ENCODE peak calls at places on chromosomes 2 and 18, in eight cellular contexts. P, U, A, R, T, G, N and Q are unnamed samples. For H3K4me1, the result is how much of the 10 kb centered on the place peaks cover.

GRCh38 chr2:10366601-10367270 is 64.0 kb downstream of the HPCAL1 start:
- DNase-seq in P (no peak), T (no peak), N (no peak), U (no peak), A (peak), R (no peak), G (no peak), Q (no peak)

GRCh38 chr2:88638743-88639142 is 11.5 kb upstream of the EIF2AK3 start:
- DNase-seq in N (no peak), U (no peak), R (no peak), G (no peak), T (peak), P (no peak), A (no peak), Q (peak)

GRCh38 chr18:6413554-6414117 is 1.1 kb downstream of the L3MBTL4 start:
- DNase-seq in P (peak), A (no peak), N (no peak), T (no peak), R (no peak), G (no peak), U (peak), Q (no peak)

GRCh38 chr18:26757263-26758019 is 108.1 kb downstream of the AQP4 start:
- DNase-seq in P (no peak), R (peak), N (no peak), T (no peak), U (no peak), A (no peak), G (no peak), Q (no peak)

GRCh38 chr2:181004647-181005325 is 24.4 kb downstream of the UBE2E3 start:
- DNase-seq in A (no peak), G (no peak), T (no peak), U (no peak), P (no peak), R (no peak), N (no peak), Q (no peak)

GRCh38 chr2:228417526-228417925 is 236.0 kb upstream of the SPHKAP start:
- DNase-seq in N (no peak), G (no peak), U (no peak), A (no peak), T (peak), R (no peak), P (no peak), Q (peak)

GRCh38 chr18:33326975-33327374 is 113.5 kb downstream of the CCDC178 start:
- DNase-seq in G (no peak), P (no peak), R (no peak), T (no peak), N (no peak), A (no peak), U (no peak), Q (no peak)

GRCh38 chr2:30287857-30288513 is 56.7 kb downstream of the LBH start:
- DNase-seq in R (no peak), A (no peak), T (no peak), N (no peak), G (peak), U (no peak), P (no peak), Q (no peak)

GRCh38 chr2:24886114-24886501 is 33.9 kb downstream of the ADCY3 start:
- DNase-seq in T (no peak), N (no peak), A (no peak), R (no peak), U (no peak), G (no peak), P (no peak), Q (no peak)

GRCh38 chr18:79951545-79952456 is at the start of gene SLC66A2:
- DNase-seq in T (peak), G (peak), P (peak), R (peak), A (no peak), N (peak), U (peak), Q (no peak)

GRCh38 chr2:9775351-9775750 is 67.9 kb upstream of the TAF1B start:
- DNase-seq in A (no peak), R (no peak), N (no peak), T (no peak), U (no peak), G (no peak), P (no peak), Q (no peak)

GRCh38 chr2:20291106-20291564 is 59.5 kb downstream of the PUM2 start:
- DNase-seq in T (peak), P (peak), R (peak), A (no peak), U (peak), G (peak), N (peak), Q (peak)

GRCh38 chr2:238247002-238247822 is 7.4 kb upstream of the HES6 start:
- DNase-seq in R (peak), N (no peak), U (no peak), G (no peak), P (no peak), A (no peak), T (no peak), Q (no peak)

GRCh38 chr2:230137902-230138539 is 69.3 kb upstream of the SLC16A14 start:
- DNase-seq in N (no peak), G (peak), A (no peak), U (no peak), T (peak), P (no peak), R (no peak), Q (peak)

GRCh38 chr2:133787651-133788050 is 219.4 kb upstream of the NCKAP5 start:
- DNase-seq in P (no peak), N (no peak), A (no peak), G (no peak), U (no peak), R (no peak), T (no peak), Q (no peak)

GRCh38 chr2:8677646-8678592 is 3.9 kb upstream of the ID2 start:
- DNase-seq in N (peak), A (no peak), P (peak), T (peak), R (peak), G (peak), U (peak), Q (no peak)

GRCh38 chr2:225998653-225999052 is 599.1 kb downstream of the NYAP2 start:
- DNase-seq in A (no peak), T (no peak), U (no peak), R (no peak), P (no peak), N (peak), G (no peak), Q (no peak)

GRCh38 chr2:55049794-55050132 is 488 bp downstream of the RTN4 start:
- DNase-seq in G (no peak), T (no peak), R (no peak), P (no peak), A (no peak), U (no peak), N (no peak), Q (no peak)

GRCh38 chr2:175877845-175878563 is 124.1 kb downstream of the LNPK start:
- DNase-seq in A (no peak), N (no peak), T (no peak), P (no peak), G (no peak), R (no peak), U (no peak), Q (no peak)

GRCh38 chr2:101018934-101019333 is 16.8 kb downstream of the RPL31 start:
- DNase-seq in R (no peak), N (no peak), G (no peak), A (no peak), T (no peak), P (no peak), U (no peak), Q (no peak)

GRCh38 chr2:116582850-116583249 is 1231.6 kb upstream of the DDX18 start:
- DNase-seq in P (no peak), R (no peak), G (no peak), U (no peak), N (no peak), A (no peak), T (no peak), Q (no peak)
- H3K4me1 ChIP-seq in P (under half), R (under half), G (under half), U (under half), N (under half), A (under half), T (under half), Q (under half)

GRCh38 chr2:67234443-67234842 is 162.7 kb upstream of the ETAA1 start:
- DNase-seq in N (peak), R (no peak), U (no peak), P (peak), G (no peak), T (peak), A (no peak), Q (no peak)

GRCh38 chr2:67240507-67240906 is 156.6 kb upstream of the ETAA1 start:
- DNase-seq in N (no peak), A (no peak), T (peak), R (no peak), P (no peak), G (no peak), U (no peak), Q (peak)

GRCh38 chr2:67241453-67241852 is 155.7 kb upstream of the ETAA1 start:
- DNase-seq in U (no peak), P (no peak), G (no peak), N (no peak), T (no peak), R (no peak), A (no peak), Q (no peak)

GRCh38 chr2:67242456-67242855 is 154.7 kb upstream of the ETAA1 start:
- DNase-seq in G (no peak), N (no peak), P (no peak), A (no peak), T (no peak), U (no peak), R (no peak), Q (no peak)

DNA sequence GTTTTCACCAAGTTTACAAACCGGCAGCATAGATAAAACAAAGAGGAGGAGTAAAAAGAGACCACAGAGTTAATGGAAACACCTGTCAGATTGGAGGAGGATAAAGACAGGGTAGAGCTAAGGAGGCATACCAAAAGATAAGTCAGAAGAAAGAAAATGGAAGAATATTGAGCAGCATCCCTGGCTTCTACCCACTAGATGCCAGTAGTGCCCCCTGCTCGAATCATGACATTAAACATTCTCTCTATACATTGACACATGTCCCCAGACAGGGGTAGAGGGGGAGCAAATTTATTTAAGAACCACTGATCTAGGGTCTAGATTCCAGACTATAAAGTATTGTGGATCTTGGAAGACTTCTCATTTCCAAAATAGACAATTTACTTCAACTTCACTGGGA is 159.8 kb upstream of the ETAA1 start:
- DNase-seq in G (no peak), T (peak), N (peak), A (no peak), P (no peak), U (no peak), R (no peak), Q (no peak)
- TF ChIP-seq CTCF in G (no peak), T (peak), N (peak), A (peak), P (peak), U (no peak), R (no peak), Q (peak)

DNA sequence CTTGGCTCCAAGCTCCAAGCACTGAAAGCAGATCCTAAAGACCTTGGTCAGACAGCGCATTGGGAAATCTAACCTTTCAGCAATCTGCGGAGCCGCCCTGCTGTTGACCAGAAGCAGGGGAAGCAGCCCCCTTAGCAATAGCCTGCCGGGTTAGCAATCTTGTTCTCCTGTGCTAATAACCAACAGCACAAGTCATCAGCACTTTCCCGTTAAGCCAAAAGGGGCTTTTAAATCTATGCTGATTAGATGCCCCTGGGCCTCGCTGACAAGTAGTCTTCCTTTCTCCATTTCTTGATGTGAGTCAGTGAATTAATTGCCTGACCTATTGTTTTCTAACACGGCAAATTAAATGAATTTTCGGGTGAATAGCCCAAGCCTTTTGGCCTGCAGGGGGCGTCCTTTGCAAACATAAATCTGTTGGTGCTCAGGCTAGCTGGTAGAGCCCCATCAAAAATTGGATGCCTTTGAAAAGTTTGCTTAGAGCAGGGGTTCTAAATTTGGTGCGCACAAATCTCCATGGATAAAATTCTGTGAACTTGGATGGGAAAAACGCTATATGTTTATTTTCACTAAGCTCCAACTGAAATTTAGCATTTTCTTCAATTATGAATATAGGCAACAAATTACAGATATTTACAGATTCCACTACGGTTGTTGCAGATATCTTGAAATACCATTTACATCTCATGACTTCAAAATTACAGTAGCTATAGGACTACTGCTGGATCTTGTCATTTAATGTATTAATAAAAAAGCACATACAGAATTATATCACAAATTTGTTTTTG is 24.7 kb downstream of the MAIP1 start:
- DNase-seq in A (peak), R (peak), N (peak), P (peak), U (peak), T (peak), G (peak), Q (peak)
- H3K27ac ChIP-seq in A (no peak), R (no peak), N (no peak), P (no peak), U (no peak), T (no peak), G (no peak), Q (no peak)

GRCh38 chr2:120271952-120272351 is 19.3 kb downstream of the RALB start:
- DNase-seq in N (no peak), T (no peak), G (no peak), A (no peak), U (no peak), R (no peak), P (no peak), Q (no peak)
- H3K4me1 ChIP-seq in N (under half), T (under half), G (under half), A (under half), U (under half), R (under half), P (under half), Q (under half)

DNA sequence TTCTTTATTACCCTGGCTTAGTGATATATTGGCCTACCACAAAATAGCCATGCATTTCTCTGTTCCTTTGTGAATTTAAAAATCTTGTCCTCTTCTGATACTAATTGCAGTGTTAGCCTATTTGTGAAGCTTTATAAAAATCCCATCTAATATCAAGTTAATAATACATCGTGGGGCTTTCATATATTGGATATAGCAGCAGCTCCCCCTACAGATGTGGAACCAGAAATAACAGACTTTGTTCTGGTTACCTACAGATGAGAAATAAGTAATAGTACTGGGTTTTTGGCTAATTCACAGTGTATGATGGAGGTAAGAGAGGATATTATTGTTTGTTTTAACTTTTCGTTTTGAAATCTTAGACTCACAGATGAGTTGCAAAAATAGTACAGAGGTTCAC is 1661.7 kb upstream of the PIK3C3 start:
- DNase-seq in T (peak), G (no peak), R (no peak), P (peak), N (peak), U (no peak), A (no peak), Q (peak)
- TF ChIP-seq CTCF in T (peak), G (peak), R (no peak), P (peak), N (peak), U (no peak), A (peak), Q (peak)

DNA sequence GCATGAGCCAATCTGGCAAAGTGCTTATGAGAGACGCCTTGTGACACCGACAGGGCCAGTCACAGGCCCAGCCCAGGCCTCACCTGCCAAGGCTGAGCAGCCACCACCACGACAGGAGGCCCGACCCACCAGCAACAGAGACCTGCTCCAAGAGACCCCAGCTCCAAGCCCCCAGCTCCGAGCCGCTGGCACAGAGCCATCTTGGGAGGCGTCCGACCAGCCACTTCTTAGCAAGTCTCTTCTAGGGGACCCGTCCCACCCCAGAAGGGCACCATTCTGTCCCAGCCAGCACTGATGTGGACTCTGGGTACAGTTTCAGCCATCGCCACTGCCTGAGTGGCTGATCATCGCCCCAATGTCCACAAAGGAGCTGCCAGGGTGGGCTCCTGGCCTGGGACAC is 290.7 kb upstream of the SALL3 start:
- DNase-seq in P (no peak), G (no peak), R (no peak), U (no peak), N (no peak), A (no peak), T (no peak), Q (no peak)
- H3K27ac ChIP-seq in P (no peak), G (no peak), R (no peak), U (no peak), N (no peak), A (no peak), T (no peak), Q (no peak)

GRCh38 chr2:2619995-2620394 is 288.9 kb upstream of the MYT1L start:
- DNase-seq in G (no peak), A (no peak), N (no peak), U (no peak), R (no peak), P (no peak), T (no peak), Q (no peak)

GRCh38 chr2:2621855-2622254 is 290.8 kb upstream of the MYT1L start:
- DNase-seq in P (no peak), N (no peak), U (no peak), R (no peak), A (no peak), T (no peak), G (no peak), Q (no peak)

GRCh38 chr2:2623939-2624338 is 292.9 kb upstream of the MYT1L start:
- DNase-seq in P (no peak), G (no peak), U (no peak), T (no peak), R (no peak), A (no peak), N (no peak), Q (no peak)

DNA sequence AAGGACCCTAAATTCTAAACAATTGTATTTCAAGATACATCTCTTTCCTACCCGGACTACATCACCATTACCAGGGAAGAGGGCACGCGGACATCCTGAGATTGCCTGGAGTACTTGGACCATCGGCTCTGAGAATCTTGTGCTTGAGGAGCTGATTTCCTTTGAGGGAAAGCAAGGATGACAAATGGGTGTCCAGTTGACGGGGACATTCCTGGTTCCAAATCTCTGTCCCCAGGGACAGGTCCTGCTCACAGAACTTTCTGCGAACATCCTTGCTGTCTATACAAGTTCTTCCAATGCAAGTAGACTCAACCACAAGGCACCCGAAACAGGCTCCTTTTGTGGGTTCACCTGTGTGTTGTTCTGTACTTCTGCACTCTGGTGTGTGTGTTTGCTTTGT is 289.5 kb upstream of the MYT1L start:
- DNase-seq in R (no peak), P (no peak), T (no peak), U (no peak), N (no peak), G (no peak), A (no peak), Q (no peak)
- H3K4me1 ChIP-seq in R (under half), P (under half), T (under half), U (under half), N (under half), G (under half), A (under half), Q (under half)

DNA sequence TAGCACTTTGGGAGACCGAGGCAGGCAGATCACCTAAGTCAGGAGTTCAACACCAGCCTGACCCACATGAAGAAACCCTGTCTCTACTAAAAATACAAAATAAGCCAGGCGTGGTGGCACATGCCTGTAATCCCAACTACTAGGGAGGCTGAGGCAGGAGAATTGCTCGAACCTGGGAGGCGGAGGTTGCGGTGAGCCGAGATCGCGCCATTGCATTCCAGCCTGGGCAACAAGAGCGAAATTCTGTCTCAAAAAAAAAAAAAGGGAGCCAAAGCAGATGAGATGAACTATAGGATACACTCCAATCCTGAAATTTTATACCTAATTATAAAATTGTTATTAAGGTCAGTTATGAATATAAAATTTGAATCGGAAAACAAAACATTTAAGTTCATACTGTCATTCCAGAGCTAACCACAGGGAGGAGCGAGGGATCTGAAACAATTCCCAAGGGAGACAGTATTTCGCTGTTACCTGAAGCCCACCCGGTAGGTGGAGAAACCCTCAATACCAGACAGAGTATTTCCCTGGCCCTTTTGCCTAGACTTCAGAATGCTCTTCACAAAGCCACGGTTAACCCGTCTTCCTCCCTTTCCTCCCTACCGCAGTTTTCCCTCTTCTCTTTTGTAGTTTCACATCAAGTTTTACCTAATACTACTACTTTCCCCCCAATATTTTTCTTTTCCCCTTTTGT is 1.4 kb downstream of the PPM1G start:
- DNase-seq in U (no peak), R (no peak), A (no peak), P (peak), G (peak), T (peak), N (peak), Q (peak)
- TF ChIP-seq CTCF in U (no peak), R (peak), A (peak), P (peak), G (peak), T (peak), N (peak), Q (peak)

GRCh38 chr2:239264838-239265651 is 135.8 kb downstream of the HDAC4 start:
- DNase-seq in R (peak), A (no peak), U (no peak), P (no peak), T (peak), G (peak), N (no peak), Q (peak)
- H3K27ac ChIP-seq in R (peak), A (no peak), U (no peak), P (no peak), T (no peak), G (no peak), N (peak), Q (no peak)